ENCODE peak calls at places on chromosome 4, in four cellular contexts. H, C, G and R are unnamed samples.

GRCh38 chr4:44679060-44679459 is 840 bp downstream of the GUF1 start:
- DNase-seq in H (no peak), C (no peak), G (no peak), R (no peak)

GRCh38 chr4:109215511-109215910 is 86.9 kb downstream of the COL25A1 start:
- DNase-seq in H (no peak), C (no peak), G (no peak), R (no peak)

GRCh38 chr4:182449960-182450359 is 206.8 kb downstream of the TENM3 start:
- DNase-seq in H (no peak), C (no peak), G (no peak), R (no peak)

GRCh38 chr4:123452585-123452984 is 56.0 kb downstream of the SPRY1 start:
- DNase-seq in H (peak), C (peak), G (no peak), R (no peak)

GRCh38 chr4:39729557-39729956 is 31.6 kb downstream of the UBE2K start:
- DNase-seq in H (no peak), C (no peak), G (no peak), R (no peak)

GRCh38 chr4:39616651-39617050 is 22.0 kb downstream of the SMIM14 start:
- DNase-seq in H (no peak), C (peak), G (no peak), R (no peak)

GRCh38 chr4:183905593-183906485 is 732 bp downstream of the STOX2 start:
- DNase-seq in H (no peak), C (no peak), G (peak), R (peak)

GRCh38 chr4:79298484-79298883 is 27.4 kb downstream of the NAA11 start:
- DNase-seq in H (no peak), C (no peak), G (no peak), R (no peak)

GRCh38 chr4:6942238-6942800 is 32.7 kb downstream of the TBC1D14 start:
- DNase-seq in H (no peak), C (peak), G (peak), R (peak)

GRCh38 chr4:31458813-31459212 is 738.6 kb downstream of the PCDH7 start:
- DNase-seq in H (no peak), C (no peak), G (no peak), R (no peak)

GRCh38 chr4:113958766-113959540 is 20.5 kb downstream of the ARSJ start:
- DNase-seq in H (no peak), C (peak), G (peak), R (no peak)

GRCh38 chr4:122744229-122744628 is 11.7 kb downstream of the BBS12 start:
- DNase-seq in H (no peak), C (no peak), G (no peak), R (no peak)

GRCh38 chr4:10045481-10045880 is 24.2 kb upstream of the SLC2A9 start:
- DNase-seq in H (no peak), C (peak), G (peak), R (no peak)

GRCh38 chr4:182507808-182508207 is 264.6 kb downstream of the TENM3 start:
- DNase-seq in H (no peak), C (no peak), G (no peak), R (no peak)

GRCh38 chr4:73832651-73833237 is 3.7 kb upstream of the CXCL6 start:
- DNase-seq in H (no peak), C (peak), G (no peak), R (no peak)

GRCh38 chr4:171650543-171650942 is 162.7 kb upstream of the GALNTL6 start:
- DNase-seq in H (no peak), C (no peak), G (no peak), R (no peak)

GRCh38 chr4:31234494-31234893 is 514.3 kb downstream of the PCDH7 start:
- DNase-seq in H (no peak), C (no peak), G (no peak), R (no peak)

GRCh38 chr4:84855774-84856173 is 110.7 kb downstream of the WDFY3 start:
- DNase-seq in H (no peak), C (peak), G (no peak), R (no peak)

GRCh38 chr4:96093057-96093456 is 253.2 kb downstream of the PDHA2 start:
- DNase-seq in H (no peak), C (no peak), G (no peak), R (no peak)

GRCh38 chr4:116486401-116486800 is 599.0 kb downstream of the TRAM1L1 start:
- DNase-seq in H (no peak), C (no peak), G (no peak), R (no peak)

GRCh38 chr4:82864336-82865001 is 26.5 kb downstream of the SEC31A start:
- DNase-seq in H (no peak), C (no peak), G (no peak), R (no peak)

GRCh38 chr4:14695411-14695810 is 306.9 kb upstream of the CPEB2 start:
- DNase-seq in H (no peak), C (peak), G (no peak), R (no peak)

GRCh38 chr4:6178757-6179156 is 21.6 kb downstream of the JAKMIP1 start:
- DNase-seq in H (no peak), C (peak), G (no peak), R (no peak)

GRCh38 chr4:111689731-111690130 is 455.5 kb upstream of the FAM241A start:
- DNase-seq in H (no peak), C (no peak), G (no peak), R (no peak)

GRCh38 chr4:150514709-150515108 is 67.2 kb upstream of the MAB21L2 start:
- DNase-seq in H (no peak), C (no peak), G (no peak), R (peak)

GRCh38 chr4:1780435-1780834 is 12.7 kb upstream of the FGFR3 start:
- DNase-seq in H (no peak), C (no peak), G (no peak), R (no peak)

GRCh38 chr4:158444621-158445020 is 77.1 kb upstream of the RXFP1 start:
- DNase-seq in H (no peak), C (peak), G (no peak), R (no peak)

GRCh38 chr4:175562111-175562510 is 250.0 kb downstream of the GPM6A start:
- DNase-seq in H (no peak), C (no peak), G (no peak), R (no peak)

GRCh38 chr4:71026086-71026485 is 32.6 kb downstream of the DCK start:
- DNase-seq in H (no peak), C (peak), G (peak), R (peak)

GRCh38 chr4:182808673-182809416 is 108.3 kb downstream of the DCTD start:
- DNase-seq in H (no peak), C (no peak), G (no peak), R (no peak)

GRCh38 chr4:94491322-94491721 is 39.6 kb downstream of the PDLIM5 start:
- DNase-seq in H (no peak), C (peak), G (no peak), R (no peak)

GRCh38 chr4:92599044-92599443 is 295.3 kb downstream of the GRID2 start:
- DNase-seq in H (no peak), C (no peak), G (no peak), R (no peak)

GRCh38 chr4:129384974-129385373 is 289.0 kb downstream of the C4orf33 start:
- DNase-seq in H (no peak), C (no peak), G (no peak), R (no peak)

GRCh38 chr4:176288020-176288419 is 19.0 kb upstream of the ASB5 start:
- DNase-seq in H (no peak), C (no peak), G (no peak), R (no peak)

GRCh38 chr4:167282171-167282864 is 48.0 kb upstream of the SPOCK3 start:
- DNase-seq in H (no peak), C (no peak), G (no peak), R (no peak)

GRCh38 chr4:119627267-119628190 is 1.1 kb downstream of the PDE5A start:
- DNase-seq in H (peak), C (peak), G (peak), R (peak)

GRCh38 chr4:5024673-5025072 is 5.4 kb upstream of the CYTL1 start:
- DNase-seq in H (no peak), C (peak), G (no peak), R (no peak)

GRCh38 chr4:110625593-110626292 is 2.9 kb upstream of the PITX2 start:
- DNase-seq in H (no peak), C (peak), G (no peak), R (no peak)